ENCODE peak calls at places on chromosomes 16 and 17, in five cellular contexts. N is GM23338, K is GM13977, W is GM12865, Z is SK-N-SH. R is an unnamed sample.

GRCh38 chr17:32385121-32385520 is 35.2 kb downstream of the ZNF207 start:
- DNase-seq in W (no peak), Z (no peak), K (no peak), N (no peak), R (no peak)

GRCh38 chr17:6381526-6382135 is 53.3 kb downstream of the AIPL1 start:
- DNase-seq in Z (no peak), K (no peak), N (no peak), W (no peak), R (no peak)

GRCh38 chr16:17343729-17344128 is 127.0 kb downstream of the XYLT1 start:
- DNase-seq in Z (no peak), N (no peak), K (no peak), W (peak), R (no peak)

GRCh38 chr17:59151591-59151990 is 3.4 kb downstream of the SKA2 start:
- DNase-seq in W (no peak), K (no peak), N (no peak), Z (no peak), R (no peak)

GRCh38 chr17:56172517-56172982 is 19.3 kb downstream of the ANKFN1 start:
- DNase-seq in W (no peak), Z (no peak), K (no peak), N (no peak), R (no peak)

GRCh38 chr17:80295559-80295958 is 34.9 kb downstream of the RNF213 start:
- DNase-seq in N (no peak), Z (no peak), W (no peak), K (no peak), R (no peak)

GRCh38 chr17:17870292-17870691 is 33.5 kb upstream of the SREBF1 start:
- DNase-seq in W (peak), K (no peak), N (peak), Z (no peak), R (no peak)

GRCh38 chr17:82388223-82388921 is 16.8 kb downstream of the UTS2R start:
- DNase-seq in N (no peak), K (no peak), W (no peak), Z (peak), R (no peak)

GRCh38 chr16:8751481-8752311 is 45.7 kb downstream of the TMEM186 start:
- DNase-seq in W (no peak), N (peak), K (no peak), Z (no peak), R (no peak)

GRCh38 chr17:46109603-46110189 is 83.5 kb downstream of the KANSL1 start:
- DNase-seq in Z (no peak), N (no peak), K (no peak), W (no peak), R (no peak)

GRCh38 chr17:40348562-40349476 is 15.7 kb downstream of the GJD3 start:
- DNase-seq in Z (peak), W (no peak), N (no peak), K (no peak), R (no peak)

DNA sequence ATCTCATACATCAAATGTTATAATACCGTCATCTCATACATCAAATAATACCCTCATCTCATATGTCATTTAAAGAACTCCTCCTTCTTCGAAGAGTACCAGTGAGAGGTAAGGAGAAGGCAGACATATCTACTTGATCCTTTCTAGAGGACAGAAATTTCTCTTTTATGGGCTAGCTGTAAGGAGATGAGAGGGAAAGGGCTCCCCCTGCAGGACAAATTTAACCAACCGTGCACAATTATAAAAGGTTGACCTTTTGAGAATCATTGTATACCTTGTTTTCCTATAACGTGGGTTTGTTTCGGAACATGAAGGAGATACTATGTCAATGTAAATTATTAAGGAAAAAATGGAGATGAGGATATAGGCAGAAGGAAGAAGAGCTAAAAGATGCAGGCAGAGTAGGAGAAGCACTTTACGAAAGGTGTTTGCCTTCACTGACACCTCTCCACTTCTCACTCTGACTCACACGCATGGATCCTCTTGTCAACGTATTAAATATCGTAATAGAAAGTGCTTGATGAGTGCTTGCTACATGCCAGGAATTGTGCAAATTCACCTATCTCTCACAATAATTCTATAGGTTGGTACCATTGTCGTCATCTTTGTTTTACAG is 465.9 kb upstream of the ERCC4 start:
- DNase-seq in K (peak), N (peak), W (peak), Z (peak), R (peak)
- TF ChIP-seq CTCF in K (peak), N (peak), W (peak), Z (peak), R (peak)

GRCh38 chr16:21685034-21685455 is 21.3 kb downstream of the OTOA start:
- DNase-seq in K (no peak), W (no peak), N (peak), Z (no peak), R (no peak)
- TF ChIP-seq CTCF in K (no peak), W (no peak), N (no peak), Z (no peak), R (no peak)

GRCh38 chr17:27203241-27203640 is 90.7 kb upstream of the WSB1 start:
- DNase-seq in N (no peak), W (no peak), Z (no peak), K (no peak), R (no peak)

GRCh38 chr17:27207073-27207511 is 86.8 kb upstream of the WSB1 start:
- DNase-seq in N (no peak), W (no peak), Z (no peak), K (no peak), R (no peak)

GRCh38 chr17:27200476-27200875 is 93.4 kb upstream of the WSB1 start:
- DNase-seq in W (no peak), K (no peak), N (no peak), Z (no peak), R (no peak)

GRCh38 chr17:27209316-27209715 is 84.6 kb upstream of the WSB1 start:
- DNase-seq in N (no peak), Z (peak), K (no peak), W (no peak), R (no peak)

GRCh38 chr17:27206447-27206846 is 87.5 kb upstream of the WSB1 start:
- DNase-seq in Z (no peak), N (peak), W (peak), K (peak), R (no peak)
- TF ChIP-seq CTCF in Z (peak), N (peak), W (peak), K (peak), R (no peak)

DNA sequence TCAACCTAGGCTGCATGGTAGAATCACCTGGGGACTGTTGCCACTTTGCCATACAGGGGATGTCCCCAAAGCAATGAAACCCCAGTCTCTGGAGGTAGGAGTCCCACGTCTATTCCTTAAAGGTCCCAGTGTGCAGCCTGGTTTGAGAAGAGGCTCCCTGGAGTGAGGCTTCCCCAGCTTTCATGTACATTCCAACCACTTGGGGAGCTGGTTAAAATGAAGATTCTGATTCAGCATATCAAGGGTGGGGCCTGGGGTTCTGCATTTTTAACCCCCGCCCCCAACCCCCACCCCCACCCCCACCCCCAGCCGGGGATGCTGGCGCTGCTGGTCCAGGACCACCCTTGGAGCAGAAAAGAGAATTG is 241.2 kb downstream of the FOXL1 start:
- DNase-seq in K (no peak), N (peak), W (no peak), Z (no peak), R (no peak)
- TF ChIP-seq CTCF in K (no peak), N (peak), W (no peak), Z (peak), R (no peak)

DNA sequence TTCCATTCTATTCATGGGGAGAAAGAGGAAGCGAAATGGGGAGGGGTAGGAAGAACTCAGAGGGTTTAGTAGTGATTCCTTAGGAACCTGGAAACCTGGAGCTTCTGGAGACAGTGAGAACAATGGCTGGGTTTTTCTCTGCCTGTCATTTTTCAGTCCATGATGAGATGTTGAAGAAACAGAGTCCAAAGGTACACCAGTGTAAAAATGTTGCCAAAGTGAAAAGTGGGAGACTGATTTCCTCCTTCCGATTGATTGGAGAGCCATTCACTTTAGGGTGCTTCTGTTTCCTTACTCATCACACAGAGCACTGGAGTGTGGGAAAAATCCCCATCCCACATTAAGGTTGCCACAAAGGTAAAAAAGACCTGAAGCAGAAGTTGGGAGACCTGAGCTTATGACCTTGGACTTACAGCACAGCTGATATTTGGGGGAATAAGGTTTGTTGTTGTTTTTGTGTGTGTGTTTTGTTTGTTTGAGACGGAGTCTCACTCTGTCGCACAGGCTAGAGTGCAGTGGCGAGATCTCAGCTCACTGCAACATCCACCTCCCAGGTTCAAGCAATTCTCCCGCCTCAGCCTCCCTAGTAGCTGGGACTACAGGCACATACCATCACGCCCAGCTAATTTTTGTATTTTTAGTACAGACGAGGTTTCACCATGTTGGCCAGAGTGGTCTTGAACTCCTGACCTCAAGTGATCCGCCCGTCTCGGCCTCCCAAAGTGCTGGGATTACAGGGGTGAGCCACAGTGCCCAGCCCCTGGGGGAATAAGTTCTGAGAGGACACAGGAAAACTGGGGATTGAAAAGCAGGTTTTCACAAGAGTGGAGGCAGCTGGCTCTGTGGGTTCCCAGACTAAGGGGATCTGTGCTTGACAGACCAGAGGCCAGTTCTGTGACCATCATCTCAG is 1.4 kb upstream of the DHX8 start:
- DNase-seq in Z (no peak), W (no peak), K (no peak), N (no peak), R (no peak)
- TF ChIP-seq CTCF in Z (no peak), W (no peak), K (no peak), N (no peak), R (no peak)

DNA sequence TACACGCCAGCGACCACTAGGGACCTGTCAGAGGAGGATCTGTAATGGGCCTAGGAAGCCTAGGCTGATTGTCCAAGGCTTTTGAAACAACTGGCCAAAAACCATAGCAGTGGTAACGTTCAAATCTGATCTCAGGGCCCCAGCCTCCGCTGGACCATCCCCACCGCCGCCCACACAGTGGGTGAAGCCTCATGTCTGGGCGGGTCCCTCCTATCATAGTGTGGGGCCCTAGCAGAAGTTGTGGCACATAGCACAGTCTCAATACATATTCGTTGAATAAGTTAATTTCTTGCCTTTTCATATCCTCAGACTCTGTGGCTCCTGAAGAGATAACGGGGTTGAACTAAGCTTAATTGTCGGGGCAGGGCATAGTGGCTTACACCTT is 818 bp downstream of the DPH1 start:
- DNase-seq in N (no peak), Z (no peak), W (peak), K (no peak), R (peak)
- TF ChIP-seq CTCF in N (peak), Z (peak), W (peak), K (peak), R (peak)

GRCh38 chr16:10356870-10357842 is 28.7 kb upstream of the ATF7IP2 start:
- DNase-seq in N (no peak), Z (no peak), K (no peak), W (no peak), R (no peak)
- TF ChIP-seq CTCF in N (no peak), Z (no peak), K (no peak), W (no peak), R (no peak)

R was measured in glutamatergic neuron.